ENCODE peak calls at places on chromosomes 12 and 14, in seven cellular contexts. V is stomach; Y is HTR-8/SVneo; C is stimulated activated CD4-positive, alpha-beta T cell treated with anti-CD3 and anti-CD28 coated beads, Interleukin-2, amount 100 ng/mL, for 48 hours; P is stimulated activated naive CD4-positive, alpha-beta T cell; E is tibial artery; A is HS-5. D is an unnamed sample.

GRCh38 chr14:86243158-86243557 is 713.2 kb downstream of the FLRT2 start:
- DNase-seq in C (no peak), V (no peak), P (no peak), E (no peak), Y (no peak), A (no peak), D (no peak)

GRCh38 chr14:27148143-27148542 is 550.3 kb upstream of the NOVA1 start:
- DNase-seq in C (no peak), E (no peak), Y (no peak), V (no peak), P (no peak), A (no peak), D (no peak)

GRCh38 chr12:57139796-57140649 is 7.4 kb downstream of the LRP1-AS start:
- DNase-seq in V (no peak), Y (no peak), P (no peak), A (no peak), E (no peak), C (no peak), D (no peak)

GRCh38 chr12:53751336-53752191 is at the start of gene CISTR:
- DNase-seq in A (no peak), E (peak; percentile 63), P (peak; percentile 29), Y (no peak), V (no peak), C (no peak), D (no peak)

GRCh38 chr12:83827860-83828259 is 1084.7 kb downstream of the SLC6A15 start:
- DNase-seq in E (no peak), A (no peak), C (no peak), P (no peak), Y (no peak), V (no peak), D (no peak)

GRCh38 chr14:33765251-33765650 is 185.6 kb downstream of the EGLN3 start:
- DNase-seq in P (no peak), E (no peak), V (no peak), Y (peak; percentile 27), A (no peak), C (no peak), D (peak; percentile 57)

GRCh38 chr12:55982319-55982936 is 8.6 kb downstream of the RAB5B start:
- DNase-seq in V (no peak), A (no peak), Y (no peak), P (no peak), E (no peak), C (no peak), D (no peak)

GRCh38 chr12:155646-156045 is 58.3 kb downstream of the SLC6A12 start:
- DNase-seq in V (no peak), Y (no peak), A (no peak), E (no peak), P (no peak), C (no peak), D (no peak)

GRCh38 chr14:54600685-54601084 is 33.8 kb downstream of the SAMD4A start:
- DNase-seq in C (no peak), Y (no peak), V (no peak), P (no peak), A (no peak), E (no peak), D (no peak)

GRCh38 chr14:59688224-59689170 is 111.9 kb upstream of the CCDC175 start:
- DNase-seq in V (peak; percentile 44), A (peak; percentile 10), Y (peak; percentile 53), P (no peak), C (peak; percentile 11), E (peak; percentile 77), D (peak; percentile 45)

GRCh38 chr12:131494741-131495524 is 216.0 kb upstream of the SFSWAP start:
- DNase-seq in C (no peak), E (no peak), V (no peak), Y (no peak), A (no peak), P (no peak), D (no peak)

GRCh38 chr14:39240769-39241168 is 7.1 kb downstream of the MIA2 start:
- DNase-seq in Y (no peak), A (no peak), E (no peak), P (no peak), C (no peak), V (no peak), D (no peak)

GRCh38 chr12:76685246-76685678 is 78.7 kb upstream of the ZDHHC17 start:
- DNase-seq in C (no peak), Y (no peak), V (no peak), A (no peak), P (no peak), E (no peak), D (no peak)

GRCh38 chr14:39107624-39108023 is 4.6 kb upstream of the SEC23A start:
- DNase-seq in C (no peak), A (no peak), P (no peak), Y (peak; percentile 43), E (no peak), V (no peak), D (no peak)

GRCh38 chr12:132554857-132555630 is 55.3 kb downstream of the LRCOL1 start:
- DNase-seq in E (no peak), V (no peak), A (no peak), C (peak; percentile 8), P (no peak), Y (no peak), D (peak; percentile 29)